ENCODE peak calls at places on chromosomes 7 and 10, in nine cellular contexts. T, G, C, I, X, P, O, R and F are unnamed samples.

GRCh38 chr7:55144955-55145342 is 126.1 kb downstream of the EGFR start:
- DNase-seq in T (no peak), G (no peak), C (no peak), I (no peak), X (no peak), P (no peak), O (no peak), R (no peak), F (no peak)

GRCh38 chr7:155815332-155816191 is 3.3 kb upstream of the SHH start:
- DNase-seq in T (peak; percentile 86), G (peak; percentile 81), C (peak; percentile 52), I (peak; percentile 91), X (peak; percentile 40), P (no peak), O (peak; percentile 83), R (peak; percentile 89), F (peak; percentile 91)

GRCh38 chr10:129761573-129761972 is 202.5 kb downstream of the EBF3 start:
- DNase-seq in T (no peak), G (no peak), C (no peak), I (no peak), X (no peak), P (no peak), O (peak; percentile 18), R (no peak), F (no peak)

GRCh38 chr10:47123889-47124288 is 176.1 kb upstream of the GDF10 start:
- DNase-seq in T (no peak), G (no peak), C (no peak), I (no peak), X (no peak), P (no peak), O (no peak), R (no peak), F (no peak)

GRCh38 chr7:120337308-120337907 is 64.4 kb downstream of the KCND2 start:
- DNase-seq in T (no peak), G (peak; percentile 27), C (no peak), I (peak; percentile 30), X (no peak), P (no peak), O (no peak), R (peak; percentile 12), F (peak; percentile 12)

GRCh38 chr10:116385994-116386809 is 41.4 kb upstream of the PNLIPRP3 start:
- DNase-seq in T (no peak), G (no peak), C (no peak), I (no peak), X (no peak), P (no peak), O (no peak), R (no peak), F (peak; percentile 20)

GRCh38 chr10:73772280-73773151 is 9.3 kb upstream of the CHCHD1 start:
- DNase-seq in T (peak; percentile 87), G (peak; percentile 94), C (peak; percentile 91), I (peak; percentile 83), X (peak; percentile 63), P (peak; percentile 72), O (peak; percentile 93), R (peak; percentile 89), F (peak; percentile 63)

GRCh38 chr10:11331706-11332105 is 279.7 kb downstream of the USP6NL start:
- DNase-seq in T (no peak), G (no peak), C (no peak), I (no peak), X (no peak), P (no peak), O (no peak), R (no peak), F (no peak)

GRCh38 chr7:90836937-90837336 is 240.8 kb downstream of the CDK14 start:
- DNase-seq in T (no peak), G (no peak), C (no peak), I (no peak), X (no peak), P (no peak), O (no peak), R (no peak), F (no peak)

GRCh38 chr7:125059861-125060456 is 130.3 kb upstream of the POT1 start:
- DNase-seq in T (no peak), G (no peak), C (no peak), I (no peak), X (no peak), P (no peak), O (no peak), R (no peak), F (no peak)

GRCh38 chr10:119853584-119853983 is 19.1 kb downstream of the MCMBP start:
- DNase-seq in T (no peak), G (no peak), C (no peak), I (no peak), X (no peak), P (no peak), O (no peak), R (no peak), F (no peak)

GRCh38 chr7:36794689-36795088 is 70.4 kb upstream of the AOAH start:
- DNase-seq in T (no peak), G (no peak), C (no peak), I (no peak), X (no peak), P (no peak), O (no peak), R (no peak), F (no peak)

GRCh38 chr10:47076949-47077348 is 165.7 kb downstream of the PTPN20 start:
- DNase-seq in T (peak; percentile 6), G (no peak), C (no peak), I (no peak), X (no peak), P (no peak), O (no peak), R (no peak), F (no peak)

GRCh38 chr10:31321396-31321941 is 2.5 kb downstream of the ZEB1 start:
- DNase-seq in T (no peak), G (no peak), C (no peak), I (no peak), X (no peak), P (no peak), O (no peak), R (no peak), F (no peak)

GRCh38 chr10:25745976-25746375 is 188.1 kb upstream of the MYO3A start:
- DNase-seq in T (no peak), G (no peak), C (no peak), I (no peak), X (no peak), P (no peak), O (no peak), R (no peak), F (no peak)

GRCh38 chr7:8277394-8277982 is 15.5 kb upstream of the ICA1 start:
- DNase-seq in T (no peak), G (no peak), C (no peak), I (peak; percentile 61), X (no peak), P (no peak), O (no peak), R (no peak), F (peak; percentile 48)

GRCh38 chr7:1520574-1521234 is 9.8 kb upstream of the MAFK start:
- DNase-seq in T (no peak), G (no peak), C (no peak), I (no peak), X (no peak), P (no peak), O (peak; percentile 33), R (no peak), F (peak; percentile 53)

GRCh38 chr10:129274928-129275474 is 192.0 kb upstream of the MGMT start:
- DNase-seq in T (peak; percentile 9), G (peak; percentile 11), C (no peak), I (peak; percentile 77), X (no peak), P (no peak), O (no peak), R (no peak), F (no peak)

GRCh38 chr7:107502797-107503196 is 32.9 kb downstream of the GPR22 start:
- DNase-seq in T (no peak), G (no peak), C (no peak), I (no peak), X (no peak), P (no peak), O (no peak), R (no peak), F (no peak)

GRCh38 chr7:25149844-25150243 is 24.8 kb upstream of the CYCS start:
- DNase-seq in T (no peak), G (no peak), C (no peak), I (peak; percentile 52), X (no peak), P (no peak), O (no peak), R (no peak), F (no peak)

GRCh38 chr7:20906791-20907190 is 120.1 kb upstream of the SP8 start:
- DNase-seq in T (no peak), G (no peak), C (no peak), I (no peak), X (no peak), P (no peak), O (no peak), R (no peak), F (no peak)

GRCh38 chr7:114630186-114630824 is 215.7 kb downstream of the FOXP2 start:
- DNase-seq in T (no peak), G (no peak), C (no peak), I (no peak), X (no peak), P (no peak), O (no peak), R (no peak), F (no peak)

GRCh38 chr7:92953657-92954056 is 117.3 kb upstream of the CDK6 start:
- DNase-seq in T (peak; percentile 33), G (no peak), C (no peak), I (no peak), X (no peak), P (no peak), O (no peak), R (no peak), F (peak; percentile 12)

GRCh38 chr10:59708816-59709471 is 706 bp downstream of the SLC16A9 start:
- DNase-seq in T (peak; percentile 34), G (peak; percentile 23), C (peak; percentile 54), I (peak; percentile 71), X (no peak), P (no peak), O (peak; percentile 25), R (peak; percentile 62), F (peak; percentile 13)

GRCh38 chr10:97138174-97138573 is 47.6 kb downstream of the SLIT1 start:
- DNase-seq in T (no peak), G (peak; percentile 26), C (no peak), I (peak; percentile 80), X (no peak), P (no peak), O (peak; percentile 55), R (no peak), F (peak; percentile 42)

GRCh38 chr10:115052216-115052615 is 40.9 kb upstream of the ATRNL1 start:
- DNase-seq in T (no peak), G (no peak), C (no peak), I (no peak), X (no peak), P (no peak), O (no peak), R (no peak), F (no peak)

GRCh38 chr7:21550821-21551531 is 8.1 kb downstream of the DNAH11 start:
- DNase-seq in T (no peak), G (no peak), C (no peak), I (peak; percentile 49), X (no peak), P (no peak), O (no peak), R (no peak), F (peak; percentile 10)

GRCh38 chr7:2632717-2633537 is 1.1 kb downstream of the TTYH3 start:
- DNase-seq in T (peak; percentile 68), G (no peak), C (peak; percentile 79), I (no peak), X (no peak), P (no peak), O (peak; percentile 80), R (peak; percentile 77), F (peak; percentile 57)

GRCh38 chr7:98760201-98760651 is 109.6 kb downstream of the TMEM130 start:
- DNase-seq in T (no peak), G (no peak), C (no peak), I (no peak), X (no peak), P (no peak), O (no peak), R (no peak), F (no peak)

GRCh38 chr10:61937631-61938284 is 36.3 kb downstream of the ARID5B start:
- DNase-seq in T (no peak), G (no peak), C (no peak), I (no peak), X (no peak), P (no peak), O (no peak), R (no peak), F (no peak)

GRCh38 chr10:106571216-106571954 is 593.1 kb downstream of the SORCS1 start:
- DNase-seq in T (no peak), G (no peak), C (no peak), I (peak; percentile 33), X (no peak), P (no peak), O (no peak), R (peak; percentile 8), F (peak; percentile 52)